ENCODE peak calls at places on chromosome 6, in eight cellular contexts. F is left ventricle myocardium inferior, A is BJ, Y is GM12878, B is neural progenitor cell, M is cardiac fibroblast, E is psoas muscle, K is upper lobe of right lung. P is an unnamed sample.

GRCh38 chr6:77173472-77174074 is 289.7 kb downstream of the HTR1B start:
- DNase-seq in E (no peak), M (peak; percentile 49), A (no peak), Y (no peak), F (no peak), B (peak; percentile 55), K (no peak), P (no peak)

GRCh38 chr6:30329331-30329730 is 2.6 kb downstream of the TRIM39 start:
- DNase-seq in A (no peak), Y (no peak), K (peak; percentile 74), M (no peak), F (peak; percentile 17), E (no peak), B (no peak), P (no peak)

GRCh38 chr6:167951781-167952511 is 45.5 kb upstream of the KIF25 start:
- DNase-seq in M (no peak), K (no peak), F (no peak), Y (no peak), B (no peak), A (no peak), E (no peak), P (no peak)

GRCh38 chr6:146968041-146968760 is 236.0 kb upstream of the STXBP5 start:
- DNase-seq in Y (no peak), A (peak; percentile 36), M (peak; percentile 93), E (no peak), K (no peak), F (no peak), B (no peak), P (peak; percentile 54)

GRCh38 chr6:82612475-82612874 is 248.9 kb downstream of the TPBG start:
- DNase-seq in M (no peak), F (no peak), A (no peak), K (no peak), E (no peak), Y (no peak), B (no peak), P (no peak)

GRCh38 chr6:40152196-40152595 is 217.9 kb upstream of the MOCS1 start:
- DNase-seq in B (no peak), A (no peak), M (no peak), Y (no peak), F (no peak), K (no peak), E (no peak), P (no peak)

GRCh38 chr6:170152111-170152926 is 138.6 kb downstream of the DLL1 start:
- DNase-seq in K (no peak), M (no peak), E (peak; percentile 61), Y (no peak), A (no peak), F (peak; percentile 61), B (peak; percentile 59), P (no peak)

GRCh38 chr6:155129744-155130143 is 134.1 kb upstream of the CLDN20 start:
- DNase-seq in B (no peak), K (no peak), Y (no peak), M (no peak), E (no peak), F (no peak), A (no peak), P (no peak)

GRCh38 chr6:66740346-66740745 is 1033.3 kb upstream of the EYS start:
- DNase-seq in Y (no peak), F (no peak), A (no peak), K (no peak), M (no peak), B (no peak), E (no peak), P (no peak)

GRCh38 chr6:138514860-138515540 is 15.7 kb upstream of the NHSL1 start:
- DNase-seq in Y (no peak), A (no peak), F (no peak), B (peak; percentile 11), E (no peak), M (no peak), K (no peak), P (no peak)

GRCh38 chr6:1080453-1081328 is 231.2 kb upstream of the FOXQ1 start:
- DNase-seq in E (no peak), A (no peak), Y (no peak), M (no peak), B (no peak), K (no peak), F (no peak), P (no peak)

GRCh38 chr6:40425192-40425919 is 161.8 kb downstream of the LRFN2 start:
- DNase-seq in E (no peak), A (no peak), F (peak; percentile 40), M (no peak), Y (no peak), K (no peak), B (no peak), P (no peak)

GRCh38 chr6:127051571-127052260 is 66.8 kb upstream of the RSPO3 start:
- DNase-seq in A (peak; percentile 53), E (no peak), M (peak; percentile 70), Y (no peak), F (no peak), K (no peak), B (no peak), P (peak; percentile 73)

GRCh38 chr6:169741344-169741743 is 10.0 kb downstream of the DYNLT2 start:
- DNase-seq in K (no peak), B (no peak), E (no peak), F (no peak), M (no peak), A (no peak), Y (no peak), P (no peak)

GRCh38 chr6:98769546-98769945 is 64.8 kb upstream of the POU3F2 start:
- DNase-seq in K (no peak), A (no peak), F (no peak), E (no peak), M (peak; percentile 44), B (peak; percentile 23), Y (no peak), P (no peak)
- TF ChIP-seq CTCF in K (no peak), A (no peak), F (peak; percentile 20), E (no peak), M (peak; percentile 19), B (peak; percentile 34), Y (peak; percentile 25), P (no peak)

GRCh38 chr6:27893836-27894807 is 18.1 kb downstream of the OR2B2 start:
- DNase-seq in E (peak; percentile 88), A (peak; percentile 74), Y (peak; percentile 70), F (peak; percentile 83), K (peak; percentile 84), M (peak; percentile 97), B (peak; percentile 94), P (peak; percentile 69)
- H3K4me3 ChIP-seq in E (peak overlapping the region; percentile 77), A (peak overlapping the region; percentile 70), Y (peak overlapping the region; percentile 97), F (peak overlapping the region; percentile 83), K (peak overlapping the region; percentile 70), M (peak overlapping the region; percentile 78), B (peak overlapping the region; percentile 97), P (peak overlapping the region; percentile 95)

GRCh38 chr6:31796993-31797385 is 1.4 kb upstream of the VARS1 start:
- DNase-seq in F (no peak), Y (no peak), M (no peak), A (no peak), K (no peak), E (peak; percentile 18), B (no peak), P (no peak)

GRCh38 chr6:31797607-31798006 is 2.1 kb upstream of the VARS1 start:
- DNase-seq in A (no peak), Y (no peak), K (no peak), E (peak; percentile 18), M (no peak), B (no peak), F (peak; percentile 3), P (no peak)

GRCh38 chr6:31794866-31795615 is 511 bp downstream of the VARS1 start:
- DNase-seq in A (no peak), Y (no peak), F (no peak), E (no peak), M (no peak), B (no peak), K (no peak), P (no peak)

GRCh38 chr6:31794294-31794865 is 1.2 kb downstream of the VARS1 start:
- DNase-seq in B (peak; percentile 70), A (no peak), Y (no peak), F (no peak), K (no peak), M (peak; percentile 43), E (no peak), P (no peak)

GRCh38 chr6:31795616-31796298 is at the start of gene VARS1:
- DNase-seq in B (peak; percentile 97), M (peak; percentile 90), A (no peak), F (peak; percentile 94), Y (peak; percentile 62), E (peak; percentile 96), K (peak; percentile 98), P (no peak)
- TF ChIP-seq CTCF in B (peak; percentile 75), M (peak; percentile 58), A (peak; percentile 75), F (peak; percentile 90), Y (peak; percentile 98), E (peak; percentile 80), K (peak; percentile 80), P (peak; percentile 97)

GRCh38 chr6:44003345-44004061 is 123.7 kb downstream of the MRPL14 start:
- DNase-seq in F (no peak), M (no peak), Y (no peak), B (peak; percentile 45), K (peak; percentile 61), A (no peak), E (peak; percentile 48), P (no peak)
- H3K4me3 ChIP-seq in F (peak overlapping the region; percentile 57), M (no peak overlapping the region), Y (peak overlapping the region; percentile 49), B (peak overlapping the region; percentile 40), K (no peak overlapping the region), A (no peak overlapping the region), E (peak overlapping the region; percentile 62), P (peak overlapping the region; percentile 50)

P was measured in AG04449.